ENCODE peak calls at places on chromosome 2, in eight cellular contexts. L, X, U, C, R, Q, V and Y are unnamed samples.

GRCh38 chr2:39665811-39666488 is at the start of gene TMEM178A:
- DNase-seq in R (peak), V (no peak), L (no peak), X (no peak), C (no peak), U (no peak), Q (no peak), Y (peak)

GRCh38 chr2:134461511-134461910 is 207.6 kb downstream of the MGAT5 start:
- DNase-seq in X (peak), Q (no peak), U (peak), L (no peak), C (no peak), V (peak), R (peak), Y (peak)

GRCh38 chr2:69366-70344 is 23.4 kb upstream of the FAM110C start:
- DNase-seq in U (no peak), L (no peak), Q (no peak), V (no peak), C (no peak), X (peak), R (peak), Y (no peak)

GRCh38 chr2:86035883-86036789 is 69.5 kb downstream of the POLR1A start:
- DNase-seq in R (no peak), L (peak), U (peak), C (peak), Q (peak), X (peak), V (peak), Y (peak)

GRCh38 chr2:15693926-15694588 is 102.4 kb downstream of the DDX1 start:
- DNase-seq in L (no peak), V (no peak), X (no peak), C (no peak), R (no peak), U (no peak), Q (no peak), Y (peak)

GRCh38 chr2:162072181-162072702 is 1.8 kb downstream of the DPP4 start:
- DNase-seq in C (no peak), X (peak), V (no peak), U (peak), L (no peak), R (no peak), Q (no peak), Y (no peak)

GRCh38 chr2:151410485-151410833 is 757 bp downstream of the RIF1 start:
- DNase-seq in U (peak), X (peak), C (peak), V (peak), L (no peak), Q (peak), R (peak), Y (no peak)

GRCh38 chr2:121483021-121483420 is 47.7 kb upstream of the RNU4ATAC start:
- DNase-seq in U (no peak), X (no peak), Q (no peak), V (no peak), L (no peak), R (no peak), C (no peak), Y (no peak)

GRCh38 chr2:128710242-128710641 is 391.6 kb upstream of the HS6ST1 start:
- DNase-seq in V (no peak), U (no peak), C (no peak), X (no peak), L (no peak), R (no peak), Q (no peak), Y (no peak)

GRCh38 chr2:98522854-98523253 is 78.2 kb downstream of the INPP4A start:
- DNase-seq in U (peak), V (no peak), C (no peak), R (no peak), Q (no peak), X (no peak), L (no peak), Y (no peak)

GRCh38 chr2:233676046-233676445 is 4.3 kb downstream of the UGT1A9 start:
- DNase-seq in R (no peak), U (peak), L (no peak), Q (no peak), X (no peak), V (no peak), C (no peak), Y (no peak)

GRCh38 chr2:59959944-59960343 is 593.5 kb downstream of the BCL11A start:
- DNase-seq in V (no peak), R (no peak), U (no peak), C (no peak), Q (no peak), X (no peak), L (no peak), Y (no peak)

GRCh38 chr2:46796843-46797625 is 118.6 kb downstream of the MCFD2 start:
- DNase-seq in C (no peak), R (no peak), L (no peak), X (no peak), Q (no peak), V (peak), U (no peak), Y (no peak)

GRCh38 chr2:110674620-110675555 is 3.0 kb downstream of the BUB1 start:
- DNase-seq in V (no peak), Q (no peak), X (peak), R (peak), C (peak), U (peak), L (no peak), Y (no peak)

GRCh38 chr2:217223222-217223930 is 363.5 kb upstream of the TNP1 start:
- DNase-seq in C (peak), V (peak), R (peak), L (no peak), X (peak), U (peak), Q (no peak), Y (no peak)